ENCODE peak calls at places on chromosomes 16 and 17, in seven cellular contexts. K, T, A, B, X, Z and L are unnamed samples.

GRCh38 chr17:5418858-5419355 is 555 bp downstream of the NUP88 start:
- DNase-seq in Z (peak), A (peak), T (no peak), X (peak), K (no peak), B (peak), L (peak)

GRCh38 chr16:12258806-12259205 is 282.3 kb downstream of the SNX29 start:
- DNase-seq in B (no peak), Z (no peak), T (no peak), A (no peak), X (no peak), K (no peak), L (no peak)

GRCh38 chr16:75559564-75560372 is 3.7 kb upstream of the TMEM231 start:
- DNase-seq in K (no peak), A (no peak), X (no peak), Z (no peak), B (no peak), T (no peak), L (no peak)

GRCh38 chr17:39769974-39770587 is 32.3 kb downstream of the GRB7 start:
- DNase-seq in T (no peak), B (no peak), X (no peak), A (no peak), K (peak), Z (no peak), L (peak)

GRCh38 chr17:48570325-48571023 is 7.7 kb downstream of the HOXB4 start:
- DNase-seq in A (no peak), K (no peak), X (no peak), B (peak), T (no peak), Z (no peak), L (no peak)

GRCh38 chr16:73213761-73214480 is 166.0 kb upstream of the ZFHX3 start:
- DNase-seq in Z (no peak), T (no peak), B (no peak), K (no peak), A (no peak), X (no peak), L (peak)

GRCh38 chr16:75385507-75386152 is 47.7 kb downstream of the CFDP1 start:
- DNase-seq in T (no peak), K (peak), X (no peak), B (peak), Z (no peak), A (peak), L (no peak)

GRCh38 chr17:72425133-72425795 is 304.4 kb downstream of the SOX9 start:
- DNase-seq in Z (no peak), T (no peak), K (no peak), A (no peak), B (no peak), X (no peak), L (no peak)

GRCh38 chr17:19021622-19022083 is 17.1 kb upstream of the FAM83G start:
- DNase-seq in K (no peak), X (no peak), Z (no peak), B (no peak), A (no peak), T (peak), L (no peak)

GRCh38 chr16:2204727-2205103 is 539 bp upstream of the MLST8 start:
- DNase-seq in A (no peak), Z (no peak), B (no peak), T (no peak), K (no peak), X (no peak), L (no peak)

GRCh38 chr16:31455601-31456314 is 3.5 kb upstream of the ARMC5 start:
- DNase-seq in A (peak), K (no peak), T (no peak), B (peak), Z (no peak), X (no peak), L (no peak)

GRCh38 chr17:73628642-73629552 is 15.3 kb downstream of the SDK2 start:
- DNase-seq in B (no peak), K (no peak), A (no peak), Z (no peak), X (no peak), T (no peak), L (no peak)

GRCh38 chr17:47802341-47803022 is 19.1 kb downstream of the OSBPL7 start:
- DNase-seq in B (peak), Z (peak), K (peak), A (peak), T (no peak), X (peak), L (peak)

GRCh38 chr17:44628234-44629188 is 27.8 kb upstream of the MEIOC start:
- DNase-seq in K (no peak), B (peak), Z (no peak), X (no peak), T (peak), A (no peak), L (no peak)

GRCh38 chr16:16162591-16162990 is 60.7 kb downstream of the ABCC6 start:
- DNase-seq in X (no peak), K (no peak), Z (no peak), A (no peak), B (no peak), T (no peak), L (no peak)

GRCh38 chr16:67100569-67101300 is 9.0 kb upstream of the PHAF1 start:
- DNase-seq in A (peak), B (peak), K (no peak), X (no peak), Z (no peak), T (no peak), L (no peak)

GRCh38 chr16:57128787-57129389 is 36.5 kb downstream of the CPNE2 start:
- DNase-seq in X (no peak), A (no peak), T (no peak), K (no peak), Z (no peak), B (no peak), L (no peak)

GRCh38 chr16:29192329-29193247 is 207.7 kb downstream of the LAT start:
- DNase-seq in X (no peak), T (no peak), A (no peak), B (no peak), K (no peak), Z (peak), L (no peak)

GRCh38 chr17:8991514-8992285 is 26.2 kb upstream of the PIK3R5 start:
- DNase-seq in B (peak), K (peak), Z (peak), T (peak), X (peak), A (peak), L (peak)

GRCh38 chr17:10729334-10730193 is at the start of gene TMEM220:
- DNase-seq in B (peak), T (peak), X (peak), Z (peak), A (peak), K (no peak), L (peak)

GRCh38 chr16:65576631-65577030 is 454.8 kb upstream of the CDH11 start:
- DNase-seq in B (no peak), X (no peak), T (no peak), Z (no peak), A (no peak), K (no peak), L (no peak)

GRCh38 chr17:44205962-44206824 is 6.5 kb upstream of the ATXN7L3 start:
- DNase-seq in B (no peak), Z (no peak), X (no peak), T (no peak), A (peak), K (no peak), L (no peak)

GRCh38 chr17:40564883-40565744 is at the start of gene CCR7:
- DNase-seq in T (no peak), Z (peak), B (no peak), K (no peak), A (no peak), X (peak), L (no peak)

GRCh38 chr17:50904522-50905459 is 38.6 kb upstream of the TOB1 start:
- DNase-seq in X (peak), Z (peak), T (peak), A (no peak), B (no peak), K (no peak), L (peak)

GRCh38 chr17:73188011-73188410 is 4.8 kb upstream of the COG1 start:
- DNase-seq in A (no peak), Z (no peak), X (no peak), K (no peak), B (no peak), T (no peak), L (no peak)

GRCh38 chr17:1461193-1461944 is 5.3 kb upstream of the CRK start:
- DNase-seq in T (no peak), X (no peak), B (no peak), A (no peak), Z (no peak), K (no peak), L (no peak)

GRCh38 chr16:50318796-50319578 is 49.8 kb downstream of the BRD7 start:
- DNase-seq in T (no peak), A (no peak), X (no peak), B (no peak), K (no peak), Z (no peak), L (no peak)

GRCh38 chr17:67833946-67834631 is 8.8 kb downstream of the BPTF start:
- DNase-seq in K (no peak), A (no peak), T (no peak), B (no peak), X (no peak), Z (no peak), L (no peak)
- TF ChIP-seq CTCF in K (no peak), A (no peak), T (no peak), B (no peak), X (no peak), Z (no peak), L (no peak)

GRCh38 chr16:4874686-4875085 is 27.4 kb downstream of the UBN1 start:
- DNase-seq in Z (no peak), A (no peak), B (no peak), T (no peak), X (no peak), K (no peak), L (no peak)

GRCh38 chr16:4880006-4880580 is 32.8 kb downstream of the UBN1 start:
- DNase-seq in B (no peak), K (no peak), X (no peak), A (no peak), T (no peak), Z (no peak), L (no peak)

GRCh38 chr16:4879049-4879448 is 31.8 kb downstream of the UBN1 start:
- DNase-seq in Z (no peak), B (no peak), T (no peak), K (no peak), A (no peak), X (no peak), L (no peak)

GRCh38 chr16:4877298-4877685 is 30.0 kb downstream of the UBN1 start:
- DNase-seq in K (no peak), B (no peak), Z (no peak), T (no peak), A (no peak), X (no peak), L (no peak)

DNA sequence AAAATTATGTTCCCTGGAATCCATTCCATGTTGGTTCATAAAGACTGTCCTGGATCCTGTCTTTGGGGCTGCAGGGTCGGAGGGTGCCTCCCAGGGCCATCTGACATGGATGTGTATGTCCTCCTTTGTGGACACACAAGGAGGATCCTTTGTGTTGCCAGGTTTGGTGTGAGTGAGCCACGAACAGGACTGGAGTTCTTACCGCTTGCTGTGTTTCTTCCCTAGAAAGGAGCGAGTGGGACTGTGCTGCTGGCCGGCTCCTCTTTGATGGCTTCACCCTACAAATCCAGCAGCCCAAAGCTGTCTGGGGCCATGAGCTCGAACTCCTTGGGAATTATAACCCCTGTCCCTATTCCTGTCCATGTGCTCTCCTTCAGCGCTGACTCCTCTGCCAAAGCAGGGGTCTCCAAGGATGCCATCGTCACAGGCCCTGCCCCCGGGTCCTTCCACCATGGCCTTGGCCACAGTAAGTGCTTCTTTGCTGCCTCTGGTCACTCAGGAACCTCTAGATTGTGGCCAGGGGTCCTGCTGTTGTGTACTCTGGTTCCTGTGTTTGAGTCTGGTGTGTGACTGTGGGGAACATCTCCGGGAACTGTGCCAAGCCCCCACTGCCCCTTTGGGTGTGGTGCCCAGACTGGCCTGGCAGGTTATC is 29.5 kb downstream of the UBN1 start:
- DNase-seq in A (no peak), Z (no peak), T (no peak), K (no peak), X (no peak), B (no peak), L (no peak)
- TF ChIP-seq POLR2A in A (no peak), Z (no peak), T (no peak), K (no peak), X (no peak), B (no peak), L (no peak)

DNA sequence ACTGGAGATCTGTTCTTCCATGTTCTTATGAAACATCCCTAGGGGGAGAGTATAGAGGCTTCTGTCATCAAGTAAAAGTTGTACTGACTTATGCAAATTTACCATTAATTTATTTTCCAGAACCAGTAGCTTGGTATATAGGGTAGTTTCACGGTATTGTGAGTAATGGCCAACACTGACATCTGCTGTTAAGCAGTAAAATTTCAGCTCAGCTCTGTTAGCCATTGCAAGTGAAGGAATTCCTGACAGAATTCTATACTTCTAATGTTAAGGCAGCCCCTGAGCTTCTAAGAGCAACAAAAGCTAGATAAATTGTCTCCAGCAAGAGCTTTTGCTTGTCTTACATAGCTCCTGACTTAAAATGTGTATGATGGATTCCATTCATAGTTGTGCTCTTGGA is 613.5 kb upstream of the C16orf82 start:
- DNase-seq in B (no peak), X (no peak), A (no peak), K (no peak), Z (no peak), T (no peak), L (no peak)
- TF ChIP-seq CTCF in B (no peak), X (no peak), A (no peak), K (no peak), Z (no peak), T (peak), L (no peak)

DNA sequence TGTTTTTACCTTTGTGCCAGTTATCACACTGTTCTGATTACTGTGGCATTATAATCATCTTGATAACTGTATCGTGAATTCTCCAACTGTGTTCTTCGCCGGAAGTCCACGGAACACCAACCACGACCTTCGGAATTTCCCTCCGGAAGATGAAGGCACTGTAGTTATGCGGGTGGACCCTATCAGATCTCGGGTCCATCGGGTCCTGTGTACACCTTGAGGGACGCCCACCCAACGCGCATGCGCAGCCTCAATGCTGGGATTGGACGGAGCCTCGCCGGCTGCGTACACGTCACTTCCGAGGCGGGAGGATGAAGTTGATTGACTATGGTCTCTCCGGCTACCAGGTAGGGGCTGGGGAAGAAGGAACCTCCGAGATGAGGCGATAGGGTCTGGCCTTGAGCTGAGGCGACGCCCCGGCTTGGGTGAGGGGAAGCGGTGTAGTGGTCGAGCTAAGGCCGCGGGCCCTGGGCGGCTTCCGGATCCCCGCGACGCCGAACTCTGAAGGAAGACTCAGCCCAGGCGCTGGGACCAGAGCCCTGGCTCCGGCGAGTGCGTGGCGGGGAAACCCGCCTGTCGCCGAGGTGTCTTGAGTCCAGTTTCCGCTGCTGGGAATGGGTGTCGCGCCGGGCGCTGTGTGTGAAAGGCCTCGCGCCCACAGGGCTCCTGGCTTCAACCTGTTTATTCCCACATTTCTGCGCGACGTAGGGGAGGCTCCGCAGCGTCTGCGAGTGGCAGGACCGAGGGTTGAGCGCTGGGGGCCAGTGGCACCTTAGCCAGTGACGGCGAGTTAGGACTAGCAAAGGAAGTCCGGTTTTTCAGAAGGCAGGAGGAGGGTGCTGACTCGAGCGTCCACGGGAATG is at the start of gene DHRS7B:
- DNase-seq in Z (peak), K (peak), A (peak), T (peak), B (peak), X (peak), L (peak)
- TF ChIP-seq POLR2A in Z (no peak), K (peak), A (peak), T (no peak), B (no peak), X (peak), L (peak)

GRCh38 chr17:3691539-3692166 is 4.3 kb downstream of the P2RX5 start:
- DNase-seq in T (no peak), B (no peak), K (no peak), Z (peak), A (no peak), X (no peak), L (no peak)

GRCh38 chr17:3690094-3690715 is 5.8 kb downstream of the P2RX5 start:
- DNase-seq in K (no peak), T (no peak), B (no peak), Z (no peak), A (no peak), X (no peak), L (no peak)

GRCh38 chr17:3693099-3693498 is 2.9 kb downstream of the P2RX5 start:
- DNase-seq in A (no peak), K (no peak), B (no peak), X (no peak), T (no peak), Z (no peak), L (no peak)

GRCh38 chr17:3693829-3694231 is 2.1 kb downstream of the P2RX5 start:
- DNase-seq in T (no peak), K (no peak), X (no peak), Z (no peak), A (no peak), B (no peak), L (no peak)

GRCh38 chr17:3692346-3692745 is 3.6 kb downstream of the P2RX5 start:
- DNase-seq in B (no peak), Z (no peak), K (no peak), T (no peak), X (no peak), A (no peak), L (no peak)
- TF ChIP-seq CTCF in B (no peak), Z (no peak), K (peak), T (peak), X (no peak), A (no peak), L (no peak)

GRCh38 chr17:78411241-78411855 is 32.9 kb downstream of the PGS1 start:
- DNase-seq in A (no peak), Z (no peak), T (peak), K (no peak), X (no peak), B (peak), L (no peak)
- TF ChIP-seq POLR2A in A (no peak), Z (no peak), T (no peak), K (no peak), X (no peak), B (no peak), L (no peak)

GRCh38 chr16:17291289-17291688 is 179.5 kb downstream of the XYLT1 start:
- DNase-seq in A (no peak), X (no peak), Z (no peak), B (no peak), T (no peak), K (no peak), L (no peak)

GRCh38 chr16:17295948-17296347 is 174.8 kb downstream of the XYLT1 start:
- DNase-seq in K (no peak), A (no peak), X (no peak), B (no peak), T (no peak), Z (no peak), L (peak)

GRCh38 chr16:17294856-17295255 is 175.9 kb downstream of the XYLT1 start:
- DNase-seq in Z (no peak), K (no peak), T (no peak), X (no peak), A (no peak), B (no peak), L (no peak)

GRCh38 chr16:17296412-17296811 is 174.3 kb downstream of the XYLT1 start:
- DNase-seq in Z (no peak), K (no peak), T (peak), X (no peak), A (no peak), B (no peak), L (no peak)

DNA sequence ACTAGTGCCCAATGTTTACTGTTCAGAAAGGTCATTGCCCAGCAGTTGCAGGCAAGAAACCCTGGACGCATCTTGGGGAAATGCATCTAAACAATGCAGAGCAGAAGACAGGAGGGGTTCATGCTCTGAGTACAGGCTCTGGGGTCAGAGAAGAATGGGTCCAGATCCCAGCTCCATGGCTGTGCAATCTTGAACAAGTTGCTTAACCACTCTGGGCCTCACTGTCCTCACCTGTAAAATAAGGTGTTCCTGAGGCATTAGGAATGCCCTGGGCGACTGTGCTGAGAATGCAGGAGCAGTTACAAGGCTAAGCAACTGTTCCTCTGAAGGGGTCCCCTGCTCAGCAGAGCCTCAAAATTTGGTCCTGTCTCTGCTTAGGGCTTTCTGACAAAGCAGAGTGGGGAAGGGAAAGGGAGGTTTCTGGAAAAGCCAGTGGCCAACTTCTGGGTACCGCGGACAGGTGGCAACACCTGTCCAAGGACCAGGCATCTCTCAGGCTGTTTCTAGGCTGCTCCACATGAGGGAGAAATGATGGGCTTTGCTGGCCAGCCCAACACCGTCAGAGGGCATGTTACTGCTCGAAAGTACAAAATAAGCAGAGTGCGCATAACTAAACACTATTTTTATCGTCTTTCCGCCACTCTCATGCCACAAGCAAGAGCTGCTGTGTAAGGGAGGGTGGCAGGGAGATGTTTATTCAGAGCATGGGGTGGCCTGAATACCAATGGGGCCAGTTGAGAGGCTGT is 176.8 kb downstream of the XYLT1 start:
- DNase-seq in K (no peak), B (no peak), X (no peak), Z (no peak), T (no peak), A (no peak), L (no peak)
- TF ChIP-seq CTCF in K (peak), B (no peak), X (no peak), Z (no peak), T (no peak), A (no peak), L (no peak)

GRCh38 chr17:79796570-79797491 is at the start of gene CBX8:
- DNase-seq in K (peak), B (peak), T (peak), Z (peak), X (peak), A (peak), L (peak)
- TF ChIP-seq POLR2A in K (peak), B (peak), T (no peak), Z (no peak), X (no peak), A (peak), L (peak)

GRCh38 chr17:69913241-69914015 is 161.6 kb upstream of the KCNJ16 start:
- DNase-seq in T (no peak), K (no peak), X (no peak), Z (no peak), A (no peak), B (peak), L (no peak)
- TF ChIP-seq CTCF in T (peak), K (no peak), X (no peak), Z (no peak), A (no peak), B (no peak), L (no peak)